ENCODE peak calls at places on chromosomes 11 and 22, in nine cellular contexts. P is spleen; D is NCI-H524; E is hypothalamus; N is naive B cell; O is stimulated activated CD4-positive, alpha-beta T cell treated with anti-CD3 and anti-CD28 coated beads, Interleukin-4, amount 100 ng/mL, for 48 hours; F is A549; C is NCI-H1105; T is EL. Z is an unnamed sample.

GRCh38 chr11:77106321-77106720 is 3.7 kb downstream of the OMP start:
- DNase-seq in F (no peak), P (no peak), T (no peak), O (no peak), D (no peak), E (no peak), C (no peak), N (no peak), Z (no peak)

GRCh38 chr11:59208956-59209355 is 3.8 kb downstream of the MPEG1 start:
- DNase-seq in C (no peak), E (no peak), F (no peak), N (no peak), D (no peak), P (no peak), T (no peak), O (no peak), Z (peak)

GRCh38 chr22:32226236-32227119 is 21.6 kb upstream of the RFPL2 start:
- DNase-seq in F (no peak), N (no peak), E (no peak), P (no peak), C (no peak), T (no peak), D (no peak), O (no peak), Z (no peak)

GRCh38 chr11:130403967-130404366 is 24.4 kb downstream of the ADAMTS8 start:
- DNase-seq in F (no peak), P (no peak), N (no peak), O (no peak), C (no peak), E (no peak), T (no peak), D (no peak), Z (no peak)

GRCh38 chr22:49789289-49790141 is 38.2 kb downstream of the BRD1 start:
- DNase-seq in N (no peak), T (peak), E (no peak), P (peak), D (no peak), F (no peak), C (no peak), O (no peak), Z (peak)

GRCh38 chr22:42961815-42962214 is 53.1 kb downstream of the PACSIN2 start:
- DNase-seq in D (no peak), F (no peak), E (no peak), N (no peak), T (no peak), P (no peak), C (no peak), O (no peak), Z (no peak)

GRCh38 chr11:2771758-2772466 is 72.1 kb upstream of the KCNQ1OT1 start:
- DNase-seq in O (no peak), P (peak), F (no peak), D (peak), C (peak), T (no peak), N (no peak), E (no peak), Z (no peak)

GRCh38 chr11:73359341-73359740 is 16.9 kb upstream of the RELT start:
- DNase-seq in T (peak), F (no peak), P (no peak), N (no peak), O (no peak), E (no peak), D (no peak), C (no peak), Z (no peak)

GRCh38 chr22:37604875-37605274 is 3.8 kb upstream of the GGA1 start:
- DNase-seq in T (no peak), O (no peak), D (no peak), F (no peak), N (no peak), C (no peak), P (peak), E (no peak), Z (no peak)

GRCh38 chr22:36339171-36340065 is 48.3 kb downstream of the MYH9 start:
- DNase-seq in T (peak), P (no peak), D (no peak), C (no peak), N (no peak), O (no peak), E (no peak), F (no peak), Z (peak)

GRCh38 chr11:64036081-64037026 is 623 bp downstream of the FLRT1 start:
- DNase-seq in F (no peak), P (no peak), E (no peak), N (no peak), T (peak), C (peak), O (no peak), D (peak), Z (peak)

GRCh38 chr11:69369945-69370344 is 76.0 kb downstream of the MYEOV start:
- DNase-seq in E (no peak), T (no peak), N (no peak), O (no peak), F (no peak), D (no peak), C (no peak), P (no peak), Z (no peak)

GRCh38 chr11:88632163-88632562 is 294.6 kb upstream of the CTSC start:
- DNase-seq in F (no peak), C (no peak), D (no peak), T (no peak), P (no peak), O (no peak), N (no peak), E (no peak), Z (no peak)

GRCh38 chr22:27461470-27461869 is 340.1 kb downstream of the MN1 start:
- DNase-seq in O (no peak), C (no peak), T (peak), D (no peak), E (no peak), N (no peak), P (no peak), F (peak), Z (peak)

GRCh38 chr11:128686745-128687177 is 7.1 kb upstream of the FLI1 start:
- DNase-seq in D (peak), F (peak), E (no peak), T (peak), P (peak), O (no peak), C (no peak), N (peak), Z (peak)

GRCh38 chr11:113957016-113957415 is 17.9 kb upstream of the HTR3A start:
- DNase-seq in T (no peak), O (no peak), E (no peak), P (no peak), N (no peak), D (peak), C (no peak), F (no peak), Z (no peak)

GRCh38 chr11:68741536-68741935 is 9.8 kb downstream of the TESMIN start:
- DNase-seq in O (no peak), T (no peak), E (no peak), P (no peak), D (no peak), C (no peak), N (no peak), F (no peak), Z (no peak)

GRCh38 chr11:116093481-116093880 is 589.3 kb upstream of the CADM1 start:
- DNase-seq in T (no peak), C (no peak), F (no peak), D (no peak), P (no peak), E (no peak), N (no peak), O (no peak), Z (no peak)

GRCh38 chr22:49075150-49075549 is 752.5 kb downstream of the BRD1 start:
- DNase-seq in D (no peak), C (no peak), N (no peak), O (no peak), T (no peak), P (no peak), F (no peak), E (no peak), Z (no peak)

GRCh38 chr11:73384871-73385692 is 8.9 kb downstream of the RELT start:
- DNase-seq in D (no peak), O (no peak), T (peak), E (no peak), N (peak), C (no peak), P (peak), F (no peak), Z (peak)

GRCh38 chr22:20610243-20610686 is 102.9 kb downstream of the MED15 start:
- DNase-seq in C (no peak), T (no peak), O (no peak), N (no peak), P (no peak), D (no peak), E (no peak), F (no peak), Z (no peak)

GRCh38 chr22:48704335-48704734 is 1123.3 kb downstream of the BRD1 start:
- DNase-seq in E (no peak), O (no peak), D (no peak), P (peak), F (no peak), T (no peak), C (no peak), N (no peak), Z (no peak)

GRCh38 chr11:65314501-65315203 is at the start of gene CDC42EP2:
- DNase-seq in N (peak), F (peak), T (peak), P (peak), D (peak), O (peak), C (peak), E (peak), Z (peak)

GRCh38 chr11:11988099-11988651 is 20.3 kb downstream of the DKK3 start:
- DNase-seq in O (no peak), F (peak), P (no peak), C (no peak), T (peak), D (no peak), N (no peak), E (no peak), Z (peak)

GRCh38 chr11:114368918-114369680 is 31.2 kb downstream of the C11orf71 start:
- DNase-seq in N (no peak), F (no peak), E (no peak), P (no peak), T (no peak), O (no peak), C (no peak), D (no peak), Z (no peak)

GRCh38 chr11:37755526-37755925 is 1157.5 kb upstream of the RAG2 start:
- DNase-seq in E (no peak), F (no peak), C (no peak), O (no peak), N (no peak), T (no peak), P (no peak), D (peak), Z (no peak)

GRCh38 chr11:117037279-117037951 is 60.8 kb downstream of the SIK3 start:
- DNase-seq in D (no peak), E (no peak), T (no peak), C (no peak), F (no peak), N (no peak), O (no peak), P (no peak), Z (no peak)

GRCh38 chr22:23530766-23531282 is 49.3 kb downstream of the IGLL1 start:
- DNase-seq in O (no peak), C (no peak), P (peak), E (no peak), T (no peak), D (no peak), F (no peak), N (no peak), Z (no peak)

GRCh38 chr11:117771197-117771596 is 25.8 kb downstream of the DSCAML1 start:
- DNase-seq in N (no peak), T (no peak), P (no peak), D (no peak), C (no peak), O (no peak), F (no peak), E (no peak), Z (no peak)

GRCh38 chr11:123519055-123519796 is 89.2 kb downstream of the GRAMD1B start:
- DNase-seq in E (no peak), N (no peak), D (peak), F (no peak), C (no peak), P (no peak), O (no peak), T (peak), Z (no peak)

GRCh38 chr11:15651033-15651432 is 536.3 kb downstream of the INSC start:
- DNase-seq in T (no peak), D (no peak), P (no peak), E (no peak), F (no peak), O (no peak), N (no peak), C (no peak), Z (no peak)

GRCh38 chr22:44628856-44629255 is 73.1 kb upstream of the PRR5 start:
- DNase-seq in O (no peak), P (no peak), N (no peak), T (no peak), D (peak), F (no peak), C (no peak), E (no peak), Z (no peak)

GRCh38 chr11:67645521-67646457 is 4.7 kb downstream of the ACY3 start:
- DNase-seq in P (peak), F (no peak), E (no peak), O (no peak), D (no peak), C (no peak), T (no peak), N (no peak), Z (no peak)

GRCh38 chr22:37618674-37619073 is 10.0 kb downstream of the GGA1 start:
- DNase-seq in D (no peak), P (peak), C (no peak), T (no peak), F (no peak), E (no peak), O (no peak), N (no peak), Z (no peak)

GRCh38 chr11:57082125-57082524 is 93.4 kb downstream of the OR5AK2 start:
- DNase-seq in N (no peak), P (no peak), T (no peak), C (no peak), E (no peak), F (no peak), D (no peak), O (no peak), Z (no peak)

GRCh38 chr11:83674498-83674897 is 388.3 kb upstream of the CCDC90B start:
- DNase-seq in C (no peak), E (no peak), T (no peak), O (no peak), D (no peak), P (no peak), N (no peak), F (no peak), Z (no peak)

GRCh38 chr22:17562906-17563870 is at the start of gene SLC25A18:
- DNase-seq in C (no peak), T (no peak), E (no peak), D (no peak), P (peak), F (no peak), N (no peak), O (no peak), Z (peak)